ENCODE peak calls at places on chromosomes 7 and 10, in seven cellular contexts. O, F, U, K, L, H and E are unnamed samples.

GRCh38 chr7:75905785-75906604 is 9.0 kb upstream of the POR start:
- DNase-seq in U (peak), O (no peak), L (no peak), H (no peak), K (no peak), F (peak), E (peak)

GRCh38 chr10:51176976-51177690 is 102.8 kb downstream of the PRKG1 start:
- DNase-seq in F (no peak), H (no peak), K (no peak), L (no peak), O (no peak), U (no peak), E (no peak)

GRCh38 chr7:150400779-150401423 is 21.8 kb downstream of the ZNF775 start:
- DNase-seq in F (no peak), U (no peak), L (no peak), K (no peak), O (no peak), H (no peak), E (no peak)

GRCh38 chr7:30114536-30115258 is 20.1 kb upstream of the MTURN start:
- DNase-seq in O (no peak), L (no peak), H (no peak), U (no peak), F (no peak), K (no peak), E (no peak)

GRCh38 chr7:156347132-156347531 is 293.4 kb upstream of the RNF32 start:
- DNase-seq in O (no peak), L (peak), H (no peak), U (no peak), F (no peak), K (no peak), E (no peak)

GRCh38 chr7:101125989-101126650 is 784 bp upstream of the SERPINE1 start:
- DNase-seq in F (peak), H (no peak), L (no peak), O (peak), U (no peak), K (no peak), E (peak)

GRCh38 chr7:129902788-129903422 is 49.9 kb downstream of the UBE2H start:
- DNase-seq in H (no peak), F (no peak), U (no peak), L (no peak), K (no peak), O (no peak), E (no peak)

GRCh38 chr10:89419548-89419947 is 5.2 kb downstream of the IFIT5 start:
- DNase-seq in H (no peak), K (no peak), F (no peak), U (no peak), O (no peak), L (no peak), E (no peak)

GRCh38 chr7:55893940-55894339 is 6.7 kb downstream of the ZNF713 start:
- DNase-seq in K (no peak), U (no peak), F (no peak), O (no peak), L (no peak), H (no peak), E (no peak)

GRCh38 chr10:43078986-43079273 is 2.1 kb downstream of the RET start:
- DNase-seq in L (no peak), H (peak), K (peak), U (no peak), O (no peak), F (no peak), E (no peak)

GRCh38 chr7:84022686-84023308 is 171.8 kb downstream of the SEMA3A start:
- DNase-seq in F (no peak), L (no peak), K (no peak), O (no peak), U (no peak), H (no peak), E (no peak)

GRCh38 chr10:83166344-83166743 is 973.0 kb upstream of the GHITM start:
- DNase-seq in H (peak), L (no peak), O (no peak), K (no peak), F (peak), U (no peak), E (no peak)

GRCh38 chr7:156198277-156198676 is 386.0 kb upstream of the SHH start:
- DNase-seq in K (no peak), F (no peak), U (no peak), L (no peak), O (no peak), H (no peak), E (no peak)

GRCh38 chr7:92025260-92025659 is 84.6 kb downstream of the AKAP9 start:
- DNase-seq in F (no peak), O (peak), U (no peak), K (no peak), L (no peak), H (no peak), E (no peak)

GRCh38 chr10:68133553-68133952 is 24.3 kb downstream of the MYPN start:
- DNase-seq in K (no peak), U (no peak), L (no peak), F (no peak), O (peak), H (no peak), E (no peak)

GRCh38 chr7:129635300-129636029 is 23.9 kb downstream of the NRF1 start:
- DNase-seq in L (peak), K (peak), O (peak), F (peak), U (peak), H (no peak), E (peak)

GRCh38 chr10:97540669-97541500 is 31.7 kb upstream of the ANKRD2 start:
- DNase-seq in O (no peak), U (peak), L (no peak), K (peak), H (no peak), F (no peak), E (peak)

GRCh38 chr10:101563007-101563406 is 25.1 kb downstream of the POLL start:
- DNase-seq in L (no peak), F (no peak), O (peak), H (no peak), U (no peak), K (no peak), E (no peak)

GRCh38 chr7:31494421-31494820 is 19.5 kb upstream of the ITPRID1 start:
- DNase-seq in U (no peak), H (no peak), F (no peak), L (no peak), K (no peak), O (no peak), E (no peak)

DNA sequence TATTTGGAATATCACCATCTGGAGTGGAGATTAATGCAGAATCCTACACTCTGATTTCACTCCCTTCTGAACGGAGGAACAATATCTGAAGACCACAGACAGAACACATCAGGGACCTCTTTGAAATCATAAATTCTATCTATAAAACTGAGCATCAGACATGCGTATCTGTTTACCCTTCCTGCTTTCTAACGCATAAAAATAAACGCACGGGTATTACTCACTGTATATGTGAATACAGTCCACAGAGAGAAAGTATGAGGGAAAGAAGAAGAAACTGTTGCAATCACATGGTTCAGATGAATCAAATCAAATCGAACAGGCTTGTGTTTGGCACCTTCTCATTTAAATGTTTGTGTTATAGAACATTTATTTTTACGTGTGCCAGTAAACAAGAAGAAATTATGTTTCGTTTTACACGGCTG is 322.1 kb downstream of the FRMD4A start:
- DNase-seq in U (no peak), O (no peak), H (no peak), K (no peak), L (no peak), F (no peak), E (no peak)
- H3K27ac ChIP-seq in U (peak), O (peak), H (no peak), K (no peak), L (no peak), F (no peak), E (no peak)

GRCh38 chr10:45000764-45001381 is at the start of gene ZNF22:
- DNase-seq in H (no peak), L (no peak), U (peak), K (peak), O (peak), F (peak), E (peak)
- TF ChIP-seq POLR2A in H (no peak), L (peak), U (no peak), K (peak), O (peak), F (peak), E (peak)

DNA sequence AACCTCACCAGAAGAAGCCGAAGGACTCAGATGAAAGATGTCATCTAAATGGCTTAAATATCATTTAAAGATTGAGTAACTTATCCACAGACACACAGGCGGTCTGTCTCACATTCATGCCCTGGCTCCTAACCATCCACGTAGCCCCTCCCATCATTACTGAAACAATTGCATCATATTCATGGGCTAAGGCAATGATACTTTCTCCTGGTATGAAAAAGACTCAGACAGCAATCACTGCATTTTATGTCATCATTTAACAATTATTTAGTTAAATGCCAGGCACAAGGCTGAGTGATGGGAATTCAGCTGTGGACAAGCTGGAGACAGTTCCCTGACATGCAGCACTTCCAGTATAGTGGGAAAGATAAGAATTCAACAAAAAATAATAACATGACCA is 11.2 kb upstream of the TECTB start:
- DNase-seq in L (no peak), U (no peak), O (no peak), H (no peak), F (no peak), K (no peak), E (no peak)
- H3K27ac ChIP-seq in L (no peak), U (no peak), O (no peak), H (no peak), F (no peak), K (no peak), E (no peak)

DNA sequence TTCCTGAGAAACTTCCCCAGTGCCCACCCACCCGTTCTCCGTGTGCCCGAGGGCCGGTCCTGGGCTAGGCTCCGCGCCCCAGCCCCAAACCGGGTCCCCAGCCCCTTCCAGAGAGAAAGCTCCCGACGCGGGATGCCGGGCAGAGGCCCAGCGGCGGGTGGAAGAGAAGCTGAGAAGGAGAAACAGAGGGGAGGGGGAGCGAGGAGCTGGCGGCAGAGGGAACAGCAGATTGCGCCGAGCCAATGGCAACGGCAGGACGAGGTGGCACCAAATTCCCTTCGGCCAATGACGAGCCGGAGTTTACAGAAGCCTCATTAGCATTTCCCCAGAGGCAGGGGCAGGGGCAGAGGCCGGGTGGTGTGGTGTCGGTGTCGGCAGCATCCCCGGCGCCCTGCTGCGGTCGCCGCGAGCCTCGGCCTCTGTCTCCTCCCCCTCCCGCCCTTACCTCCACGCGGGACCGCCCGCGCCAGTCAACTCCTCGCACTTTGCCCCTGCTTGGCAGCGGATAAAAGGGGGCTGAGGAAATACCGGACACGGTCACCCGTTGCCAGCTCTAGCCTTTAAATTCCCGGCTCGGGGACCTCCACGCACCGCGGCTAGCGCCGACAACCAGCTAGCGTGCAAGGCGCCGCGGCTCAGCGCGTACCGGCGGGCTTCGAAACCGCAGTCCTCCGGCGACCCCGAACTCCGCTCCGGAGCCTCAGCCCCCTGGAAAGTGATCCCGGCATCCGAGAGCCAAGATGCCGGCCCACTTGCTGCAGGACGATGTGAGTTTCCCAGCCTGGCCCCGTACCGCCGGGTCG is at the start of gene SCD:
- DNase-seq in U (peak), O (peak), L (peak), H (peak), F (peak), K (peak), E (peak)
- TF ChIP-seq POLR2A in U (no peak), O (peak), L (peak), H (peak), F (peak), K (peak), E (peak)

GRCh38 chr10:96188911-96189310 is 58.8 kb downstream of the ZNF518A start:
- DNase-seq in L (no peak), H (no peak), U (no peak), K (no peak), O (no peak), F (no peak), E (no peak)
- H3K27ac ChIP-seq in L (no peak), H (no peak), U (no peak), K (no peak), O (no peak), F (no peak), E (no peak)

GRCh38 chr10:87863102-87863943 is at the start of the genes KLLN and PTEN:
- DNase-seq in H (no peak), K (peak), O (peak), L (peak), F (peak), U (peak), E (peak)
- TF ChIP-seq POLR2A in H (peak), K (peak), O (peak), L (peak), F (peak), U (no peak), E (peak)

DNA sequence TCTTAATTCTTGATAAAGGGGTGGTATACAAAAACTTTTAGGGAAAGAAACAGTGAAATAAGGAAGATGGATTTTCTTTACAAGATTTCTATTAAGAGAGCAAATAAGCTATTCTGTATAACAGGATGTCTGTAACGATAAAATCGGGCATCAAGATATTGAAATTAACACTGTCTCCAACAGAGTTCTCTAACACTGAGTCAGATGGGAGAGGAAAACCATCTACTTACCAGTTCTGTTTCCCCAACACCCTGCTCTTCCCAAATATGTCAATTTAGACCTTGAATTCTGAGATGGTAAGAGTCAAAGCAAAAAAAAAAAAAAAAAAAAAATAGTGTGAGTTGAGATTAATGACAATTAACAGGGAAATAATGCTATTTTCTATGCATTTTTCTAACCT is 23.0 kb downstream of the SMURF1 start:
- DNase-seq in F (no peak), O (no peak), H (no peak), U (no peak), L (no peak), K (no peak), E (no peak)
- H3K27ac ChIP-seq in F (no peak), O (no peak), H (no peak), U (peak), L (no peak), K (no peak), E (peak)